ENCODE peak calls at places on chromosomes 6 and 20, in eight cellular contexts. V, T, G, L, O, E, X and Z are unnamed samples.

GRCh38 chr6:131600696-131601095 is 27.3 kb downstream of the MED23 start:
- DNase-seq in V (no peak), T (no peak), G (no peak), L (no peak), O (no peak), E (no peak), X (no peak), Z (no peak)

GRCh38 chr6:160427312-160428068 is 79.3 kb downstream of the SLC22A3 start:
- DNase-seq in V (peak; percentile 30), T (no peak), G (no peak), L (no peak), O (no peak), E (no peak), X (no peak), Z (no peak)

GRCh38 chr6:125829433-125829832 is 38.7 kb downstream of the NCOA7 start:
- DNase-seq in V (no peak), T (no peak), G (peak; percentile 55), L (no peak), O (no peak), E (no peak), X (no peak), Z (no peak)

GRCh38 chr6:20211941-20212391 is 303 bp downstream of the MBOAT1 start:
- DNase-seq in V (peak; percentile 47), T (peak; percentile 66), G (peak; percentile 70), L (peak; percentile 32), O (peak; percentile 54), E (peak; percentile 78), X (peak; percentile 65), Z (no peak)

GRCh38 chr6:74578339-74578738 is 627.5 kb downstream of the COL12A1 start:
- DNase-seq in V (peak; percentile 41), T (no peak), G (no peak), L (no peak), O (no peak), E (no peak), X (peak; percentile 86), Z (no peak)

GRCh38 chr6:98947411-98948292 is at the start of gene FBXL4:
- DNase-seq in V (peak; percentile 89), T (peak; percentile 84), G (peak; percentile 92), L (peak; percentile 57), O (peak; percentile 68), E (peak; percentile 94), X (peak; percentile 90), Z (peak; percentile 92)

GRCh38 chr6:134911532-134911931 is 38.4 kb downstream of the ALDH8A1 start:
- DNase-seq in V (peak; percentile 50), T (no peak), G (no peak), L (no peak), O (no peak), E (no peak), X (peak; percentile 85), Z (no peak)

GRCh38 chr6:41570270-41570615 is 24.1 kb downstream of the FOXP4 start:
- DNase-seq in V (no peak), T (no peak), G (no peak), L (no peak), O (no peak), E (no peak), X (no peak), Z (no peak)

GRCh38 chr6:100761841-100762240 is 119.3 kb downstream of the ASCC3 start:
- DNase-seq in V (no peak), T (no peak), G (no peak), L (no peak), O (no peak), E (no peak), X (no peak), Z (no peak)

GRCh38 chr6:74249658-74250057 is 553.7 kb downstream of the CD109 start:
- DNase-seq in V (peak; percentile 40), T (no peak), G (no peak), L (no peak), O (no peak), E (no peak), X (peak; percentile 39), Z (no peak)

GRCh38 chr6:82080767-82081166 is 166.8 kb downstream of the IBTK start:
- DNase-seq in V (no peak), T (no peak), G (no peak), L (no peak), O (no peak), E (no peak), X (no peak), Z (no peak)

GRCh38 chr6:41577865-41578713 is 31.9 kb downstream of the FOXP4 start:
- DNase-seq in V (peak; percentile 48), T (no peak), G (no peak), L (peak; percentile 72), O (peak; percentile 85), E (peak; percentile 71), X (peak; percentile 67), Z (peak; percentile 73)

GRCh38 chr6:79005024-79005423 is 73.0 kb downstream of the PHIP start:
- DNase-seq in V (peak; percentile 20), T (no peak), G (no peak), L (no peak), O (no peak), E (no peak), X (peak; percentile 1), Z (no peak)

GRCh38 chr6:158817298-158818007 is 1.7 kb downstream of the EZR start:
- DNase-seq in V (no peak), T (peak; percentile 62), G (peak; percentile 83), L (no peak), O (peak; percentile 68), E (peak; percentile 63), X (peak; percentile 24), Z (peak; percentile 85)

GRCh38 chr20:11375966-11376365 is 541.7 kb upstream of the BTBD3 start:
- DNase-seq in V (no peak), T (no peak), G (no peak), L (no peak), O (no peak), E (no peak), X (no peak), Z (no peak)

GRCh38 chr20:8661229-8662023 is 407.5 kb upstream of the PLCB4 start:
- DNase-seq in V (no peak), T (no peak), G (no peak), L (no peak), O (no peak), E (no peak), X (no peak), Z (no peak)

GRCh38 chr6:149499066-149499465 is 14.3 kb upstream of the ZC3H12D start:
- DNase-seq in V (peak; percentile 90), T (no peak), G (no peak), L (no peak), O (no peak), E (peak; percentile 23), X (peak; percentile 76), Z (no peak)

GRCh38 chr20:20606046-20606445 is 106.4 kb downstream of the RALGAPA2 start:
- DNase-seq in V (peak; percentile 3), T (no peak), G (no peak), L (no peak), O (no peak), E (no peak), X (no peak), Z (no peak)

GRCh38 chr6:43282636-43283513 is 15.2 kb upstream of the SLC22A7 start:
- DNase-seq in V (no peak), T (no peak), G (no peak), L (no peak), O (no peak), E (no peak), X (no peak), Z (no peak)
- H3K4me1 ChIP-seq in V (peaks cover 7% of the 10 kb centered on the region), T (no peaks in the 10 kb centered on the region), G (no peaks in the 10 kb centered on the region), L (no peaks in the 10 kb centered on the region), O (no peaks in the 10 kb centered on the region), E (peaks cover 7% of the 10 kb centered on the region), X (peaks cover 12% of the 10 kb centered on the region), Z (no peaks in the 10 kb centered on the region)

DNA sequence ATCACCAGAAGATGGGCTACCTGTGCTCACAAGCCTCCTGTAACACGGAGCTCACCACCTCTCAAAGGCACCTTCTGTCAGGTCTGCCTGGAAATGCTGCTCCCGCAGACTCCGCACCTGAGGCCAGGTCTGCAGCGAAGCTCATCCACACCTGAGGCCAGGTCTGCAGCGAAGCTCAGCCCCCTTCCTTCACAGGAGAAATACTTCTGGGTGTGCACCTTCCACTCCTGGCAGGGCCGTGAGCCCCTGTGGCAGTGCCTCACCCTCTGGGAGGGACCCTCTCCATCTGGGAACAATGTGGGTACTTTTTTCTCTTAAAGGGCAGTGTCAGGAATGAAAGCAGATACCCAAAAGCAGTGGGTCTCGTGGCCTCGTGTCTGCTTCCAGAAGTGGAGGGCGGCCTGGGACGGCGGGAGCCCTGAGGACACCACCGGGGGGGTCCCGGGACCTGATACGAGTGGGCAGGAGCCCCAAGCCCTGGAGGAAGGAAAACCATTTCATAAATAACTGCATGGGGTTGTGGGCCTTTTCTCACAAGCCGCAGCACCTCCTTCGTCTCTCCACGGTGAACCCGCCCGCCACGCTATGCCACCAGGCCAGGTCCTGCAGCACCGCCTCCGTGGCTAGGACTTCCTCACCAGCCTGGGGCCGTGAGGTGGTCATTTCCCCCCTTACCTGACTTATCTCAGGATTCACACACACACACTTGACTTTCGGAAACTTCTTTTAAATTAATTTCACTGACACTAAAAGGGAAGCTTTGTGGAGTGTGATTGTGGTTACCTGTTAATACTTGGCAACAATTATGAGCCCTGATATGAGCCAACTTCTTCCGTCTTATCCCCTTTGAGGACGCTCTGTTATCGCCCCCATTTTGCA is 1.2 kb upstream of the SLCO4A1 start:
- DNase-seq in V (no peak), T (no peak), G (no peak), L (no peak), O (no peak), E (no peak), X (no peak), Z (no peak)
- H3K4me1 ChIP-seq in V (no peaks in the 10 kb centered on the region), T (peaks cover 17% of the 10 kb centered on the region), G (no peaks in the 10 kb centered on the region), L (peaks cover 14% of the 10 kb centered on the region), O (peaks cover 16% of the 10 kb centered on the region), E (peaks cover 31% of the 10 kb centered on the region), X (no peaks in the 10 kb centered on the region), Z (peaks cover 12% of the 10 kb centered on the region)

GRCh38 chr6:90216081-90216977 is 80.3 kb downstream of the BACH2 start:
- DNase-seq in V (no peak), T (peak; percentile 49), G (peak; percentile 76), L (no peak), O (no peak), E (peak; percentile 53), X (peak; percentile 18), Z (no peak)
- H3K4me1 ChIP-seq in V (peaks cover 54% of the 10 kb centered on the region), T (peaks cover 94% of the 10 kb centered on the region), G (no peaks in the 10 kb centered on the region), L (no peaks in the 10 kb centered on the region), O (peaks cover 19% of the 10 kb centered on the region), E (peaks cover 42% of the 10 kb centered on the region), X (peaks cover 23% of the 10 kb centered on the region), Z (peaks cover 30% of the 10 kb centered on the region)

DNA sequence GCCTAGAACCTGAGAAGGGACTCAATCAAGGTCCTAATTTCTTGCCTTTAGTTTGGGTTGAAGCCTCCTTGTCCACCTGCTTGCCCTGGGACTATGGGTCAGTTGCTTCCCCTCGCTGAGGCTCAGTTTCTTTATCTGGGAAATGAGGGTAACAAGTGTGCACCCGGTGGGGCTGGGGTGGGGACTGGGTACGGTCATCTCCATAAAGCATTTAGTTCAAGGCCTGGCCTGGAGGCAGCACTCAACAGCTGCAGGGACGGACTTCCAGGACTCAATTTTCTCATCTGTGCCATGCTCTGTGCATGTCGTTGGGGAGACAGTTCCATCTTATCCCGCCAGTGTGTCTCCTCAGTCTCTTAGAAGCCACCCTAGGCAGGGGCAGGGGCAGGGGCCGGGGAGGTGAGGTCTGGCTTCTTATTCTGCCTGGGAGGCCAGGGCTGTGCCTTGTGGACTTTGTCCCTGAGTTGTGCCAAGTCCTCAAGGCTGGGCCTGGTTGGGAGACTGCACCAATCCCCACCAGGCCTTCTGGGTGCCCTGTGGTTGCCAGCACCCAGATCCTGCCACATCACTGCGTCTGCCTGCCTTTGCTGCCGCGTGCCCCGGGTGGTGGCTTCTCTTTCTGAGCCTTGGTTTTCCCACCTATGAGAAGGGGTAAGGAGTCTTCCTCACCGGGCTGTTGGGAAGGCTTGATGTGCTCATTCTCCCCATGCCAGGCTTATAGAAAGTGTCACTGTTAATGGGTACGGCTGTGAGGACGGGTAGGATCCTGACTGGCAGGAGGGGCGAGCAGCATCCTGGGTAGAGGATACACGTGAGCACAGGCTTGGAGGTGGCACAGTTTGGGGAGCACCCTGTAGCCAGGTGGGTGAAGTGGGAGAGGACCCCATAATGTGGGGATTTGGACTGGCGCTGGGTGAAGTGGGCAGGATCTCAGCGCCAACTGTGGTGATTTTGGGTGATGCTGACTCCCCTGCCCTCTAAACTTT is 8.6 kb downstream of the SRC start:
- DNase-seq in V (no peak), T (no peak), G (peak; percentile 85), L (no peak), O (no peak), E (no peak), X (no peak), Z (peak; percentile 42)
- H3K4me1 ChIP-seq in V (no peaks in the 10 kb centered on the region), T (no peaks in the 10 kb centered on the region), G (no peaks in the 10 kb centered on the region), L (peaks cover 9% of the 10 kb centered on the region), O (peaks cover 30% of the 10 kb centered on the region), E (peaks cover 29% of the 10 kb centered on the region), X (peaks cover 37% of the 10 kb centered on the region), Z (peaks cover 41% of the 10 kb centered on the region)